ENCODE peak calls at places on chromosomes 16 and 17, in ten cellular contexts. R is NCI-H460; Z is stromal cell of bone marrow; S is stimulated activated CD4-positive, alpha-beta T cell treated with anti-CD3 and anti-CD28 coated beads, Interleukin-4, amount 100 ng/mL, for 4 hours; C is HEK293T; F is ACHN; E is cardiac fibroblast; J is Right ventricle myocardium superior; K is naive thymus-derived CD8-positive, alpha-beta T cell; U is stimulated activated naive B cell treated with anti-CD40 and anti-IgM and Interleukin-4, amounts not matched to agents 10 μg/mL and 1 μg/mL and 100 μg/mL, for 72 hours. I is an unnamed sample.

GRCh38 chr17:64245218-64246145 is 17.6 kb downstream of the TEX2 start:
- DNase-seq in J (no peak), E (peak), R (no peak), Z (no peak), K (no peak), F (no peak), S (no peak), U (no peak), C (no peak), I (peak)

GRCh38 chr16:11224096-11224893 is 31.7 kb downstream of the SOCS1 start:
- DNase-seq in F (no peak), E (no peak), Z (no peak), U (peak), R (no peak), K (peak), S (peak), J (peak), C (no peak), I (no peak)

GRCh38 chr16:67514382-67514828 is 14.2 kb upstream of the RIPOR1 start:
- DNase-seq in C (peak), Z (peak), U (peak), J (peak), S (peak), R (peak), F (peak), E (peak), K (peak), I (peak)

GRCh38 chr17:63826468-63827001 is 696 bp upstream of the PSMC5 start:
- DNase-seq in K (no peak), J (no peak), C (peak), E (no peak), S (no peak), Z (no peak), F (peak), R (no peak), U (no peak), I (peak)

GRCh38 chr16:56965149-56965938 is 3.6 kb downstream of the CETP start:
- DNase-seq in U (no peak), R (no peak), E (peak), K (no peak), J (no peak), Z (no peak), F (no peak), C (no peak), S (no peak), I (no peak)

GRCh38 chr16:56115817-56116576 is 75.3 kb upstream of the GNAO1 start:
- DNase-seq in J (no peak), F (no peak), Z (no peak), C (no peak), R (no peak), U (no peak), S (no peak), K (no peak), E (no peak), I (no peak)

GRCh38 chr17:79811036-79811887 is 14.4 kb upstream of the CBX8 start:
- DNase-seq in K (peak), R (no peak), U (no peak), C (peak), F (peak), Z (no peak), S (no peak), E (no peak), J (peak), I (peak)

GRCh38 chr16:89361756-89362155 is 128.6 kb downstream of the ANKRD11 start:
- DNase-seq in C (no peak), S (no peak), E (no peak), J (no peak), R (no peak), U (no peak), Z (no peak), K (no peak), F (no peak), I (no peak)

GRCh38 chr16:55701442-55702319 is 45.9 kb downstream of the SLC6A2 start:
- DNase-seq in Z (peak), S (peak), K (no peak), E (peak), R (peak), U (peak), J (peak), F (peak), C (peak), I (peak)

GRCh38 chr17:61904094-61904710 is 23.6 kb downstream of the INTS2 start:
- DNase-seq in Z (no peak), R (no peak), K (no peak), U (no peak), C (no peak), S (no peak), F (no peak), E (no peak), J (no peak), I (no peak)

GRCh38 chr17:26792486-26792885 is 501.4 kb upstream of the WSB1 start:
- DNase-seq in J (no peak), F (peak), U (no peak), S (no peak), C (no peak), Z (peak), K (no peak), R (no peak), E (peak), I (no peak)

GRCh38 chr17:27244481-27245223 is 49.3 kb upstream of the WSB1 start:
- DNase-seq in R (peak), U (no peak), S (no peak), E (peak), J (peak), Z (peak), C (no peak), K (no peak), F (no peak), I (peak)

I was measured in kidney glomerular epithelial cell.